ENCODE peak calls at places on chromosomes 6 and 20, in ten cellular contexts. One of them, this sample, is unnamed.

GRCh38 chr20:7346562-7346961 is 579.1 kb downstream of the BMP2 start:
- DNase-seq in CD8-positive, alpha-beta memory T cell: no peak
- DNase-seq in ovary: no peak
- DNase-seq in bronchial epithelial cell: peak; percentile 99
- DNase-seq in heart left ventricle: no peak
- DNase-seq in transverse colon: no peak
- DNase-seq in psoas muscle: no peak
- DNase-seq in gastrocnemius medialis: no peak
- DNase-seq in CD8-positive, alpha-beta T cell: no peak
- DNase-seq in OCI-LY7: no peak
- DNase-seq in this sample: no peak

GRCh38 chr20:42483694-42484303 is 705.9 kb downstream of the PTPRT start:
- DNase-seq in CD8-positive, alpha-beta memory T cell: no peak
- DNase-seq in ovary: no peak
- DNase-seq in bronchial epithelial cell: no peak
- DNase-seq in heart left ventricle: peak; percentile 23
- DNase-seq in transverse colon: peak; percentile 14
- DNase-seq in psoas muscle: no peak
- DNase-seq in gastrocnemius medialis: no peak
- DNase-seq in CD8-positive, alpha-beta T cell: no peak
- DNase-seq in OCI-LY7: peak; percentile 30
- DNase-seq in this sample: peak; percentile 61

GRCh38 chr6:1103945-1104623 is 207.8 kb upstream of the FOXQ1 start:
- DNase-seq in CD8-positive, alpha-beta memory T cell: no peak
- DNase-seq in ovary: no peak
- DNase-seq in bronchial epithelial cell: no peak
- DNase-seq in heart left ventricle: no peak
- DNase-seq in transverse colon: no peak
- DNase-seq in psoas muscle: no peak
- DNase-seq in gastrocnemius medialis: no peak
- DNase-seq in CD8-positive, alpha-beta T cell: no peak
- DNase-seq in OCI-LY7: no peak
- DNase-seq in this sample: peak; percentile 51

GRCh38 chr6:129683606-129684322 is 26.2 kb downstream of the ARHGAP18 start:
- DNase-seq in CD8-positive, alpha-beta memory T cell: peak; percentile 12
- DNase-seq in ovary: no peak
- DNase-seq in bronchial epithelial cell: peak; percentile 96
- DNase-seq in heart left ventricle: peak; percentile 84
- DNase-seq in transverse colon: peak; percentile 81
- DNase-seq in psoas muscle: peak; percentile 84
- DNase-seq in gastrocnemius medialis: peak; percentile 77
- DNase-seq in CD8-positive, alpha-beta T cell: peak; percentile 13
- DNase-seq in OCI-LY7: peak; percentile 82
- DNase-seq in this sample: no peak

GRCh38 chr6:8059129-8059528 is 5.1 kb downstream of the BLOC1S5 start:
- DNase-seq in CD8-positive, alpha-beta memory T cell: no peak
- DNase-seq in ovary: no peak
- DNase-seq in bronchial epithelial cell: peak; percentile 60
- DNase-seq in heart left ventricle: no peak
- DNase-seq in transverse colon: no peak
- DNase-seq in psoas muscle: no peak
- DNase-seq in gastrocnemius medialis: no peak
- DNase-seq in CD8-positive, alpha-beta T cell: no peak
- DNase-seq in OCI-LY7: peak; percentile 51
- DNase-seq in this sample: no peak

GRCh38 chr20:52768649-52769048 is 203.5 kb upstream of the TSHZ2 start:
- DNase-seq in CD8-positive, alpha-beta memory T cell: no peak
- DNase-seq in ovary: peak; percentile 16
- DNase-seq in bronchial epithelial cell: no peak
- DNase-seq in heart left ventricle: peak; percentile 36
- DNase-seq in transverse colon: no peak
- DNase-seq in psoas muscle: no peak
- DNase-seq in gastrocnemius medialis: no peak
- DNase-seq in CD8-positive, alpha-beta T cell: no peak
- DNase-seq in OCI-LY7: no peak
- DNase-seq in this sample: no peak

GRCh38 chr6:43368517-43369160 is 808 bp downstream of the ZNF318 start:
- DNase-seq in CD8-positive, alpha-beta memory T cell: no peak
- DNase-seq in ovary: peak; percentile 59
- DNase-seq in bronchial epithelial cell: peak; percentile 8
- DNase-seq in heart left ventricle: peak; percentile 64
- DNase-seq in transverse colon: peak; percentile 50
- DNase-seq in psoas muscle: peak; percentile 71
- DNase-seq in gastrocnemius medialis: no peak
- DNase-seq in CD8-positive, alpha-beta T cell: no peak
- DNase-seq in OCI-LY7: peak; percentile 35
- DNase-seq in this sample: peak; percentile 86

GRCh38 chr20:4972506-4973251 is 28.6 kb downstream of the SLC23A2 start:
- DNase-seq in CD8-positive, alpha-beta memory T cell: no peak
- DNase-seq in ovary: no peak
- DNase-seq in bronchial epithelial cell: no peak
- DNase-seq in heart left ventricle: no peak
- DNase-seq in transverse colon: no peak
- DNase-seq in psoas muscle: no peak
- DNase-seq in gastrocnemius medialis: no peak
- DNase-seq in CD8-positive, alpha-beta T cell: no peak
- DNase-seq in OCI-LY7: no peak
- DNase-seq in this sample: no peak

DNA sequence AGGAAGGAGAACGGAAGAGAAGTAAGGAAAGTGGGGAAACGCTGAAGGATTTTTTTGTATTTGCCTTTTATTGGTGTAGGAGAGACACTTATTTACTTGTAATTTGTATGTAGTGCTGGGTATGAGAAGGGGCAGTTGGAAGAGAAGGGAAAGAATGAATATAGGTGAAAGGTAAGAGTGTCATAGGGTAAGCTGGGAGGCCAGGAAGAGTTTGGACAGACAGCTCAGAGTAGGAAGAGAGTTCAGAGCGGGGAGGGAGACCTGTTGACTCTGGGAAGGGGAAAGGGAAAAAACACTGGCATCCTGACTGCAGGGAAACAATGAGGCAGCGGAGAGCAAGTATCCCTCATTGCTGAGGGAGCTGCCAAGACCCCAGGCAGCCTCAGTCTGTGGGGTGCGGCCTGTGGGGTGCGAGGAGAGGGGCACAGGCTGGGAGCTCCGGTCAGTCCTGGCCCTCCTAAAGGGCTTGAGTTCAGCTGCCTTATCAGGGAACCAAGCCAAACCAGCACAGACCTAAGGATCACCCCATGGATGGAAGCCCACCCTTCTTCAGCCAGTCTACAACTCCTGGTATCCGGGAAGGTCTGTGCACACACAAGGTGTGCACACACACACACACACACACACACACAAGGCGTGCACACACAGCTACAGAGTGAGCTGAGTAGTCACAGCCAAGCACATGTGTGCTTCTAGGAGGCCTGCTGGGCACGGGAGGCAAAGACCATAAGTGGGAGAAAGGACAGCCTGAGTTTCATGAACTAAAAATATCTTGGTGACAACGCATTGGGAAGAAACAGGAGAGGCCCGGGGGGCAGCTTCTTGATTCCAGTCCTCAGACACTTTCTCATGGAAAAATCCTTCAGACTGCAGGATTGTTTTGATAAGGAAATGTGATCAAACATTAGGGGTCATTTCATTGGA is 2.9 kb downstream of the TRAF3IP2 start:
- DNase-seq in CD8-positive, alpha-beta memory T cell: no peak
- DNase-seq in ovary: peak; percentile 48
- DNase-seq in bronchial epithelial cell: no peak
- DNase-seq in heart left ventricle: peak; percentile 87
- DNase-seq in transverse colon: peak; percentile 21
- DNase-seq in psoas muscle: peak; percentile 88
- DNase-seq in gastrocnemius medialis: peak; percentile 82
- DNase-seq in CD8-positive, alpha-beta T cell: no peak
- DNase-seq in OCI-LY7: no peak
- DNase-seq in this sample: no peak
- H3K4me3 ChIP-seq in CD8-positive, alpha-beta memory T cell: no peak overlapping the region
- H3K4me3 ChIP-seq in ovary: no peak overlapping the region
- H3K4me3 ChIP-seq in bronchial epithelial cell: no peak overlapping the region
- H3K4me3 ChIP-seq in heart left ventricle: no peak overlapping the region
- H3K4me3 ChIP-seq in transverse colon: no peak overlapping the region
- H3K4me3 ChIP-seq in psoas muscle: peak overlapping the region; percentile 78
- H3K4me3 ChIP-seq in gastrocnemius medialis: peak overlapping the region; percentile 7
- H3K4me3 ChIP-seq in CD8-positive, alpha-beta T cell: no peak overlapping the region
- H3K4me3 ChIP-seq in OCI-LY7: no peak overlapping the region
- H3K4me3 ChIP-seq in this sample: no peak overlapping the region

GRCh38 chr20:63884506-63885263 is 10.2 kb upstream of the DNAJC5 start:
- DNase-seq in CD8-positive, alpha-beta memory T cell: no peak
- DNase-seq in ovary: no peak
- DNase-seq in bronchial epithelial cell: no peak
- DNase-seq in heart left ventricle: peak; percentile 84
- DNase-seq in transverse colon: no peak
- DNase-seq in psoas muscle: peak; percentile 91
- DNase-seq in gastrocnemius medialis: peak; percentile 76
- DNase-seq in CD8-positive, alpha-beta T cell: no peak
- DNase-seq in OCI-LY7: no peak
- DNase-seq in this sample: peak; percentile 42
- H3K36me3 ChIP-seq in CD8-positive, alpha-beta memory T cell: peaks cover 22% of the 10 kb centered on the region
- H3K36me3 ChIP-seq in ovary: peaks cover 3% of the 10 kb centered on the region
- H3K36me3 ChIP-seq in bronchial epithelial cell: peaks cover 52% of the 10 kb centered on the region
- H3K36me3 ChIP-seq in heart left ventricle: peaks cover 92% of the 10 kb centered on the region
- H3K36me3 ChIP-seq in transverse colon: no peaks in the 10 kb centered on the region
- H3K36me3 ChIP-seq in psoas muscle: peaks cover 78% of the 10 kb centered on the region
- H3K36me3 ChIP-seq in gastrocnemius medialis: no peaks in the 10 kb centered on the region
- H3K36me3 ChIP-seq in CD8-positive, alpha-beta T cell: peaks cover 32% of the 10 kb centered on the region
- H3K36me3 ChIP-seq in OCI-LY7: peaks cover 57% of the 10 kb centered on the region
- H3K36me3 ChIP-seq in this sample: peaks cover 16% of the 10 kb centered on the region

GRCh38 chr20:44310664-44311639 is at the start of gene FITM2:
- DNase-seq in CD8-positive, alpha-beta memory T cell: peak; percentile 98
- DNase-seq in ovary: peak; percentile 98
- DNase-seq in bronchial epithelial cell: peak; percentile 86
- DNase-seq in heart left ventricle: peak; percentile 100
- DNase-seq in transverse colon: peak; percentile 99
- DNase-seq in psoas muscle: peak; percentile 100
- DNase-seq in gastrocnemius medialis: peak; percentile 98
- DNase-seq in CD8-positive, alpha-beta T cell: peak; percentile 96
- DNase-seq in OCI-LY7: peak; percentile 95
- DNase-seq in this sample: peak; percentile 98

GRCh38 chr20:44314870-44315269 is 3.9 kb upstream of the FITM2 start:
- DNase-seq in CD8-positive, alpha-beta memory T cell: no peak
- DNase-seq in ovary: no peak
- DNase-seq in bronchial epithelial cell: no peak
- DNase-seq in heart left ventricle: no peak
- DNase-seq in transverse colon: no peak
- DNase-seq in psoas muscle: no peak
- DNase-seq in gastrocnemius medialis: no peak
- DNase-seq in CD8-positive, alpha-beta T cell: no peak
- DNase-seq in OCI-LY7: no peak
- DNase-seq in this sample: no peak

GRCh38 chr20:44306927-44307326 is 4.1 kb downstream of the FITM2 start:
- DNase-seq in CD8-positive, alpha-beta memory T cell: no peak
- DNase-seq in ovary: no peak
- DNase-seq in bronchial epithelial cell: no peak
- DNase-seq in heart left ventricle: no peak
- DNase-seq in transverse colon: no peak
- DNase-seq in psoas muscle: no peak
- DNase-seq in gastrocnemius medialis: no peak
- DNase-seq in CD8-positive, alpha-beta T cell: no peak
- DNase-seq in OCI-LY7: no peak
- DNase-seq in this sample: no peak

GRCh38 chr20:44304383-44304782 is 6.6 kb downstream of the FITM2 start:
- DNase-seq in CD8-positive, alpha-beta memory T cell: no peak
- DNase-seq in ovary: no peak
- DNase-seq in bronchial epithelial cell: no peak
- DNase-seq in heart left ventricle: no peak
- DNase-seq in transverse colon: no peak
- DNase-seq in psoas muscle: no peak
- DNase-seq in gastrocnemius medialis: no peak
- DNase-seq in CD8-positive, alpha-beta T cell: no peak
- DNase-seq in OCI-LY7: no peak
- DNase-seq in this sample: no peak

DNA sequence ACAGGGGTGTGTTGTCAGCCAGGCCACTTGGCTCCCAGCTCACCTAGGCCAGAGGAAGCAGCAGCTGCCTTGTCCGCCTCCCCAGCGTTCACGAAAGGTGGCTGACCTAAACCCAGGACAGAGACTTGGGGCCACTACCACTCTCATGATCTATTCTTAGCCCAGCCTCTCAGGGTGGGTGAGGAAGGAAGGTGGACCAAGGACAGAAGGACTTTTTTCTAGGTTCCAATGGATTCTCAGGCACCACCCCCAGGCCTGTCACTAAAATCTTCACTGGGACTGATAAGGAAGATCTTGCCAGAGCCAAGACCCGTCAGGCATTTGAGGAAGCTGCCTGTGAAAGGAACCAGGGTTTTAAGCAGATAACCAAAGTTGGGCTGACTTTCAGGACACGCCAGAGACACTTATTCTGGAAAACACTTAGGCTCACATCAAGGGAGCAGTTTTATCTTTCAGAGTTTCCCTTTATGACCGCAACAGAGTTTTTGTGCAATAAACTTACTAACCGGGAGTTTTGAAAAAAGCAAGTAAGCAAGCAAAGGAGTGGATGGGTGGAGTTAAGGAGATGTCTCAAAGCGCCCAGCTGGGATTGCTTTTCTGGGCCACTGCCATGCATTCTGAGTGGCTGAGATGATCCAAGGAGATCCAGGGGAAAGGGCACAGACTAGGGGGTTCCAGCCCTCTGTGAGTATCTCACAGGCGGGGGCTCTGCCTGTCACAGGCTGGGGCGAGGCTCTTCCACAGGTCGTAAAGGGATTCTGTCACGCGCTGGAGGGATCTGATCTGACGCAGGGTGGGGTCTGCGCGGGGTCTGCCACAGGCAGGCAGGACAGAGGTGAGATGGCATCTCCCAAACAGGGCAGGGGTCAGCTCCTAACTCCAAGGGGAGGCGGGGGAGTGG is 989 bp downstream of the FITM2 start:
- DNase-seq in CD8-positive, alpha-beta memory T cell: peak; percentile 4
- DNase-seq in ovary: peak; percentile 51
- DNase-seq in bronchial epithelial cell: peak; percentile 9
- DNase-seq in heart left ventricle: peak; percentile 77
- DNase-seq in transverse colon: peak; percentile 60
- DNase-seq in psoas muscle: peak; percentile 70
- DNase-seq in gastrocnemius medialis: peak; percentile 10
- DNase-seq in CD8-positive, alpha-beta T cell: no peak
- DNase-seq in OCI-LY7: peak; percentile 6
- DNase-seq in this sample: peak; percentile 63
- H3K4me3 ChIP-seq in CD8-positive, alpha-beta memory T cell: peak overlapping the region; percentile 89
- H3K4me3 ChIP-seq in ovary: peak overlapping the region; percentile 57
- H3K4me3 ChIP-seq in bronchial epithelial cell: peak overlapping the region; percentile 96
- H3K4me3 ChIP-seq in heart left ventricle: peak overlapping the region; percentile 66
- H3K4me3 ChIP-seq in transverse colon: peak overlapping the region; percentile 77
- H3K4me3 ChIP-seq in psoas muscle: peak overlapping the region; percentile 93
- H3K4me3 ChIP-seq in gastrocnemius medialis: peak overlapping the region; percentile 83
- H3K4me3 ChIP-seq in CD8-positive, alpha-beta T cell: peak overlapping the region; percentile 73
- H3K4me3 ChIP-seq in OCI-LY7: peak overlapping the region; percentile 81
- H3K4me3 ChIP-seq in this sample: peak overlapping the region; percentile 98

GRCh38 chr20:20499469-20499868 is 131.6 kb downstream of the INSM1 start:
- DNase-seq in CD8-positive, alpha-beta memory T cell: no peak
- DNase-seq in ovary: no peak
- DNase-seq in bronchial epithelial cell: no peak
- DNase-seq in heart left ventricle: no peak
- DNase-seq in transverse colon: no peak
- DNase-seq in psoas muscle: no peak
- DNase-seq in gastrocnemius medialis: no peak
- DNase-seq in CD8-positive, alpha-beta T cell: no peak
- DNase-seq in OCI-LY7: no peak
- DNase-seq in this sample: no peak

GRCh38 chr20:20503788-20504528 is 136.1 kb downstream of the INSM1 start:
- DNase-seq in CD8-positive, alpha-beta memory T cell: no peak
- DNase-seq in ovary: no peak
- DNase-seq in bronchial epithelial cell: no peak
- DNase-seq in heart left ventricle: no peak
- DNase-seq in transverse colon: no peak
- DNase-seq in psoas muscle: no peak
- DNase-seq in gastrocnemius medialis: no peak
- DNase-seq in CD8-positive, alpha-beta T cell: no peak
- DNase-seq in OCI-LY7: no peak
- DNase-seq in this sample: no peak

GRCh38 chr20:20498081-20498861 is 130.4 kb downstream of the INSM1 start:
- DNase-seq in CD8-positive, alpha-beta memory T cell: no peak
- DNase-seq in ovary: no peak
- DNase-seq in bronchial epithelial cell: no peak
- DNase-seq in heart left ventricle: no peak
- DNase-seq in transverse colon: no peak
- DNase-seq in psoas muscle: no peak
- DNase-seq in gastrocnemius medialis: no peak
- DNase-seq in CD8-positive, alpha-beta T cell: no peak
- DNase-seq in OCI-LY7: no peak
- DNase-seq in this sample: no peak

GRCh38 chr20:20500312-20500711 is 132.4 kb downstream of the INSM1 start:
- DNase-seq in CD8-positive, alpha-beta memory T cell: no peak
- DNase-seq in ovary: no peak
- DNase-seq in bronchial epithelial cell: no peak
- DNase-seq in heart left ventricle: no peak
- DNase-seq in transverse colon: no peak
- DNase-seq in psoas muscle: no peak
- DNase-seq in gastrocnemius medialis: no peak
- DNase-seq in CD8-positive, alpha-beta T cell: no peak
- DNase-seq in OCI-LY7: no peak
- DNase-seq in this sample: no peak

GRCh38 chr20:20501128-20501527 is 133.2 kb downstream of the INSM1 start:
- DNase-seq in CD8-positive, alpha-beta memory T cell: no peak
- DNase-seq in ovary: no peak
- DNase-seq in bronchial epithelial cell: no peak
- DNase-seq in heart left ventricle: no peak
- DNase-seq in transverse colon: no peak
- DNase-seq in psoas muscle: no peak
- DNase-seq in gastrocnemius medialis: no peak
- DNase-seq in CD8-positive, alpha-beta T cell: no peak
- DNase-seq in OCI-LY7: no peak
- DNase-seq in this sample: no peak
- H3K36me3 ChIP-seq in CD8-positive, alpha-beta memory T cell: peaks cover 17% of the 10 kb centered on the region
- H3K36me3 ChIP-seq in ovary: no peaks in the 10 kb centered on the region
- H3K36me3 ChIP-seq in bronchial epithelial cell: peaks cover 4% of the 10 kb centered on the region
- H3K36me3 ChIP-seq in heart left ventricle: peaks cover 91% of the 10 kb centered on the region
- H3K36me3 ChIP-seq in transverse colon: no peaks in the 10 kb centered on the region
- H3K36me3 ChIP-seq in psoas muscle: peaks cover 98% of the 10 kb centered on the region
- H3K36me3 ChIP-seq in gastrocnemius medialis: peaks cover 6% of the 10 kb centered on the region
- H3K36me3 ChIP-seq in CD8-positive, alpha-beta T cell: peaks cover 11% of the 10 kb centered on the region
- H3K36me3 ChIP-seq in OCI-LY7: no peaks in the 10 kb centered on the region
- H3K36me3 ChIP-seq in this sample: peaks cover 2% of the 10 kb centered on the region